ENCODE peak calls at places on chromosomes 2 and 18, in eight cellular contexts. W is fibroblast of mammary gland, Q is astrocyte, B is mesothelial cell of epicardium, F is PC-3, P is foreskin fibroblast, U is activated B cell treated with CpG ODN at 0.5 μM for 24 hours, Y is tibial artery. J is an unnamed sample.

GRCh38 chr18:44668280-44668975 is 12.3 kb upstream of the SETBP1 start:
- DNase-seq in W (peak; percentile 32), Q (no peak), B (no peak), F (peak; percentile 2), P (no peak), U (no peak), Y (no peak), J (no peak)

GRCh38 chr2:158407031-158407430 is 49.5 kb downstream of the CCDC148 start:
- DNase-seq in W (no peak), Q (no peak), B (no peak), F (no peak), P (no peak), U (no peak), Y (no peak), J (no peak)

GRCh38 chr2:85756822-85757435 is 3.1 kb downstream of the ATOH8 start:
- DNase-seq in W (no peak), Q (no peak), B (no peak), F (no peak), P (no peak), U (no peak), Y (no peak), J (no peak)

GRCh38 chr2:150370600-150370999 is 116.9 kb downstream of the RND3 start:
- DNase-seq in W (no peak), Q (no peak), B (no peak), F (no peak), P (no peak), U (no peak), Y (no peak), J (no peak)

GRCh38 chr18:46069524-46069923 is 2.5 kb downstream of the PSTPIP2 start:
- DNase-seq in W (peak; percentile 9), Q (no peak), B (no peak), F (peak; percentile 12), P (no peak), U (no peak), Y (no peak), J (no peak)

GRCh38 chr2:210623506-210623905 is 67.1 kb downstream of the CPS1 start:
- DNase-seq in W (no peak), Q (no peak), B (no peak), F (no peak), P (no peak), U (no peak), Y (no peak), J (no peak)

GRCh38 chr2:176484838-176485237 is 215.6 kb downstream of the MTX2 start:
- DNase-seq in W (peak; percentile 65), Q (peak; percentile 82), B (no peak), F (no peak), P (no peak), U (no peak), Y (no peak), J (no peak)

GRCh38 chr2:240708457-240708856 is 16.8 kb downstream of the AQP12A start:
- DNase-seq in W (no peak), Q (no peak), B (no peak), F (no peak), P (no peak), U (no peak), Y (no peak), J (no peak)

GRCh38 chr2:178391701-178392100 is 59.3 kb downstream of the PRKRA start:
- DNase-seq in W (no peak), Q (no peak), B (no peak), F (peak; percentile 28), P (no peak), U (no peak), Y (no peak), J (no peak)

GRCh38 chr2:3728104-3729054 is 25.0 kb downstream of the DCDC2C start:
- DNase-seq in W (peak; percentile 58), Q (peak; percentile 16), B (no peak), F (peak; percentile 72), P (peak; percentile 26), U (no peak), Y (no peak), J (no peak)

GRCh38 chr2:134583997-134584520 is 134.7 kb downstream of the TMEM163 start:
- DNase-seq in W (no peak), Q (no peak), B (no peak), F (no peak), P (no peak), U (no peak), Y (no peak), J (no peak)

GRCh38 chr18:47287911-47288635 is 36.6 kb upstream of the SKOR2 start:
- DNase-seq in W (no peak), Q (no peak), B (no peak), F (no peak), P (no peak), U (no peak), Y (no peak), J (no peak)

GRCh38 chr2:149152597-149152996 is 114.1 kb downstream of the LYPD6B start:
- DNase-seq in W (no peak), Q (no peak), B (no peak), F (no peak), P (no peak), U (no peak), Y (no peak), J (no peak)

GRCh38 chr2:64211471-64211870 is 67.3 kb upstream of the PELI1 start:
- DNase-seq in W (no peak), Q (no peak), B (no peak), F (no peak), P (no peak), U (no peak), Y (no peak), J (no peak)

GRCh38 chr2:217074576-217075224 is 214.8 kb upstream of the TNP1 start:
- DNase-seq in W (peak; percentile 63), Q (peak; percentile 48), B (no peak), F (no peak), P (peak; percentile 45), U (no peak), Y (no peak), J (no peak)

GRCh38 chr2:10397297-10397875 is 50.7 kb downstream of the ODC1 start:
- DNase-seq in W (no peak), Q (no peak), B (no peak), F (no peak), P (no peak), U (no peak), Y (no peak), J (no peak)

GRCh38 chr2:67515021-67515420 is 117.9 kb downstream of the ETAA1 start:
- DNase-seq in W (peak; percentile 43), Q (no peak), B (no peak), F (peak; percentile 88), P (no peak), U (no peak), Y (no peak), J (no peak)

GRCh38 chr18:24293254-24293653 is 104.4 kb downstream of the OSBPL1A start:
- DNase-seq in W (no peak), Q (no peak), B (no peak), F (no peak), P (no peak), U (no peak), Y (no peak), J (no peak)

GRCh38 chr2:241107384-241107783 is 5.3 kb upstream of the MTERF4 start:
- DNase-seq in W (no peak), Q (no peak), B (no peak), F (no peak), P (no peak), U (no peak), Y (no peak), J (no peak)

GRCh38 chr2:111662771-111663470 is 221.1 kb downstream of the ANAPC1 start:
- DNase-seq in W (peak; percentile 43), Q (peak; percentile 80), B (no peak), F (peak; percentile 64), P (no peak), U (no peak), Y (no peak), J (no peak)

GRCh38 chr2:45700407-45701013 is 49.0 kb downstream of the PRKCE start:
- DNase-seq in W (no peak), Q (no peak), B (no peak), F (no peak), P (no peak), U (no peak), Y (no peak), J (no peak)
- TF ChIP-seq CTCF in W (no peak), Q (no peak), B (no peak), F (no peak), P (no peak), U (no peak), Y (no peak), J (no peak)

GRCh38 chr2:12453731-12454130 is 263.0 kb upstream of the TRIB2 start:
- DNase-seq in W (no peak), Q (no peak), B (no peak), F (no peak), P (no peak), U (no peak), Y (no peak), J (no peak)

GRCh38 chr2:12451726-12452125 is 265.0 kb upstream of the TRIB2 start:
- DNase-seq in W (no peak), Q (no peak), B (no peak), F (no peak), P (no peak), U (no peak), Y (no peak), J (no peak)

GRCh38 chr2:12452211-12452610 is 264.5 kb upstream of the TRIB2 start:
- DNase-seq in W (peak; percentile 10), Q (peak; percentile 56), B (no peak), F (no peak), P (no peak), U (no peak), Y (no peak), J (no peak)

GRCh38 chr2:12448846-12449480 is 267.8 kb upstream of the TRIB2 start:
- DNase-seq in W (peak; percentile 79), Q (no peak), B (no peak), F (peak; percentile 20), P (peak; percentile 65), U (no peak), Y (no peak), J (no peak)
- TF ChIP-seq CTCF in W (no peak), Q (no peak), B (no peak), F (no peak), P (no peak), U (no peak), Y (no peak), J (no peak)

DNA sequence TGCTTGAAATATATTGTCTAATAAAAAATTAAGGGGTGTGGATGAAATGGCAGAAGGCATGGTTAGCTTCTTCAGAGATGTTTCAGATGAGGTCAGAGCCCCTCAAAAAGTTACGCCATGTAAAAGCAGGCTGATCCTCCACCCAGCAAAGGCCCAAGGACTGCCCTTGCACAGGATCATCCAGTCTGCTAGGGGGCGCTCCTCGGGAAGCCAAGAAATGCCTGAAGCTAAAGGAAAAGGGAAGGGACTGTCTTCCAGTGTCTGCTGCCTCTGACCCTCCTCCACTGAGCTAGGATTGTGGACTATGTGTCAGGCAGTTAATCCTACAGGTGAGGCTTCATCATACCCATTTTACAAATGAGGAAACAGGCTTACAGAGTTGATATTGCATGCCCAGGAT is 33.8 kb upstream of the TEX51 start:
- DNase-seq in W (no peak), Q (no peak), B (no peak), F (no peak), P (no peak), U (no peak), Y (no peak), J (no peak)
- TF ChIP-seq CTCF in W (peak; percentile 23), Q (no peak), B (no peak), F (peak; percentile 50), P (no peak), U (no peak), Y (no peak), J (no peak)

DNA sequence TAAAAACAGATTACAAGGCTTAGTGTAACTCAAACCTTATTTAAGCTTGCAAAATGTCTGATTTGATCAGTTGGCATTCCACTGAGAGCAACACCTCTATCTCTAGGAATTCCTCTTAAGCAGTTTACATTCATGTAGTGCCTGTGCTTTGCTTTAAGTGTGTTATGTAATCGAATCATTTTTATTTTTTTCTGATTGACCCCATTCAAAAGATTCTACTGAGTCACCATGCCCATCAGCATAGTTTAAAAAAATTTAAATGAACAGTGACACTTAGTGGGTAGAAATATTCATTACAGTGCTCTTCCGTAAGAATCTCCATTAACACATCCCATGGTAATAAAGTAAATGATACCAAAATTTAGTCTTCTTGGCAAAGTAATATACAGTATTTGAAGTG is 67.8 kb upstream of the SLC4A10 start:
- DNase-seq in W (peak; percentile 2), Q (no peak), B (no peak), F (peak; percentile 44), P (no peak), U (no peak), Y (no peak), J (no peak)
- TF ChIP-seq CTCF in W (no peak), Q (no peak), B (no peak), F (peak; percentile 60), P (no peak), U (no peak), Y (no peak), J (peak; percentile 17)